ENCODE peak calls at places on chromosome 3, in five cellular contexts. V, Q, N, F and O are unnamed samples. For H3K4me1, the result is how much of the 10 kb centered on the place peaks cover.

GRCh38 chr3:125123906-125124305 is 68.1 kb upstream of the HEG1 start:
- DNase-seq in V (no peak), Q (no peak), N (no peak), F (no peak), O (no peak)

GRCh38 chr3:108131105-108131794 is 40.4 kb upstream of the CD47 start:
- DNase-seq in V (no peak), Q (no peak), N (no peak), F (no peak), O (no peak)

GRCh38 chr3:50323092-50323600 is 601 bp upstream of the HYAL2 start:
- DNase-seq in V (no peak), Q (peak), N (peak), F (peak), O (no peak)

GRCh38 chr3:20225769-20226168 is 39.8 kb upstream of the SGO1 start:
- DNase-seq in V (no peak), Q (no peak), N (no peak), F (no peak), O (no peak)

GRCh38 chr3:52679139-52679538 is 6.6 kb downstream of the PBRM1 start:
- DNase-seq in V (no peak), Q (no peak), N (no peak), F (no peak), O (no peak)

GRCh38 chr3:44648564-44649229 is at the start of gene ZNF35:
- DNase-seq in V (peak), Q (peak), N (peak), F (peak), O (no peak)

GRCh38 chr3:123158330-123158729 is 43.4 kb upstream of the SEC22A start:
- DNase-seq in V (no peak), Q (no peak), N (no peak), F (no peak), O (no peak)

GRCh38 chr3:87691109-87691508 is 367.7 kb downstream of the CGGBP1 start:
- DNase-seq in V (no peak), Q (no peak), N (no peak), F (no peak), O (no peak)

GRCh38 chr3:107217161-107217560 is 160.1 kb upstream of the CCDC54 start:
- DNase-seq in V (no peak), Q (no peak), N (no peak), F (no peak), O (no peak)

GRCh38 chr3:46065294-46065705 is 38.0 kb upstream of the XCR1 start:
- DNase-seq in V (peak), Q (peak), N (no peak), F (no peak), O (no peak)

GRCh38 chr3:110856916-110857315 is 214.7 kb upstream of the NECTIN3 start:
- DNase-seq in V (no peak), Q (no peak), N (no peak), F (no peak), O (no peak)

GRCh38 chr3:143536817-143537535 is 311.3 kb downstream of the SLC9A9 start:
- DNase-seq in V (no peak), Q (peak), N (no peak), F (no peak), O (no peak)

GRCh38 chr3:136093771-136094170 is 102.4 kb downstream of the MSL2 start:
- DNase-seq in V (no peak), Q (no peak), N (no peak), F (no peak), O (no peak)

GRCh38 chr3:15439476-15439875 is 12.1 kb downstream of the EAF1 start:
- DNase-seq in V (no peak), Q (no peak), N (no peak), F (no peak), O (no peak)

GRCh38 chr3:35624698-35625097 is 14.6 kb upstream of the ARPP21 start:
- DNase-seq in V (no peak), Q (no peak), N (no peak), F (no peak), O (no peak)

DNA sequence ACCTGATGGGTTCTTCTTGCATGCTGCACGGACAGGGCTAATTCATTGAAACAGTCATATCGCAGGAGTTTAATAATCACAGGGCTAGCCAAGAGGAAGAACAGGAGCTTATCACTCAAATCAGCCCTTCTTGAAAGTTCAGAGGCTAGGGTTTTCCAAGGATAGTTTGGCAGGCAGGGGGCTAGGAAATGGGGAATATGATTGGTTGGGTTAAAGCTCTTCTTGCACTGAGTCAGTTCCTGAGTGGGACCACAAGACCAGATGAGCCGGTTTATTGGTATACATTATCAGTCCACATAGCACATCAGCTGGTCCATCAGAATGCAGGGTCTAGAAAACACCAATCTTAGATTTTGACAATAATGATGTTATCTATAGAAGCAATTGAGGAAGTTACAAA is 58.2 kb upstream of the SLC25A36 start:
- DNase-seq in V (no peak), Q (no peak), N (no peak), F (no peak), O (no peak)
- H3K4me1 ChIP-seq in V (under half), Q (under half), N (under half), F (under half), O (under half)

GRCh38 chr3:119314821-119315220 is 20.6 kb downstream of the ARHGAP31 start:
- DNase-seq in V (no peak), Q (no peak), N (no peak), F (no peak), O (no peak)
- H3K4me1 ChIP-seq in V (under half), Q (half or more), N (under half), F (under half), O (under half)

GRCh38 chr3:33931512-33931911 is 133.1 kb downstream of the PDCD6IP start:
- DNase-seq in V (no peak), Q (no peak), N (no peak), F (no peak), O (no peak)

GRCh38 chr3:33929813-33930212 is 131.4 kb downstream of the PDCD6IP start:
- DNase-seq in V (no peak), Q (no peak), N (no peak), F (no peak), O (no peak)

GRCh38 chr3:33936171-33936920 is 137.9 kb downstream of the PDCD6IP start:
- DNase-seq in V (no peak), Q (no peak), N (no peak), F (no peak), O (no peak)

GRCh38 chr3:33936921-33937210 is 138.4 kb downstream of the PDCD6IP start:
- DNase-seq in V (no peak), Q (no peak), N (no peak), F (no peak), O (no peak)

GRCh38 chr3:33932010-33932764 is 133.8 kb downstream of the PDCD6IP start:
- DNase-seq in V (no peak), Q (no peak), N (no peak), F (no peak), O (no peak)
- H3K4me1 ChIP-seq in V (under half), Q (under half), N (under half), F (under half), O (under half)

DNA sequence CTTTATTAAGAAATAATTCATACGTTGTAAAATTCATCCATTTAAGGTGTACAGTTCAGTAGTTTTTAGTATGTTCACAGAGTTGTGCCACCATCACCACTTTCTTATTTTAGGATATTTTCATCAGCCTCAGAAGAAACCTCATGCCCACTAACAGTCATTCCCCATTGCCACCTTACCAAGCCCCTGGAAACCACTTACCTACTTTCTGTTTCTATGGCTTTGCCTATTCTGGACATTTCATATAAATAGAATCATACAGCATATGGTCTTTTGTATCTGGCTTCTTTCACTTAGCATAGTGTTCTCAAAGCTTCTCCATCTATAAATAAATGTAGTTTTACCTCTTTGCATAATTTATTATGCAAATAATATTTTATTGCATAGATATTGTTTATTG is 6.6 kb downstream of the FETUB start:
- DNase-seq in V (no peak), Q (no peak), N (no peak), F (no peak), O (no peak)
- H3K4me1 ChIP-seq in V (under half), Q (under half), N (under half), F (under half), O (under half)